ENCODE peak calls at places on chromosomes 5 and 9, in ten cellular contexts. I is stimulated activated CD4-positive, alpha-beta T cell treated with anti-CD3 and anti-CD28 coated beads, Interleukin-2, amount 100 ng/mL, for 48 hours; K is upper lobe of right lung; S is left cardiac atrium; X is A549; F is OCI-LY7; H is skeletal muscle cell; T is amniotic epithelial cell; Y is ureter; E is SHP77. V is an unnamed sample.

GRCh38 chr5:40904205-40904993 is 4.9 kb upstream of the C7 start:
- DNase-seq in S (peak; percentile 67), Y (peak; percentile 79), T (peak; percentile 52), K (no peak), I (peak; percentile 32), E (peak; percentile 79), H (peak; percentile 37), X (peak; percentile 58), F (peak; percentile 52), V (peak; percentile 13)

GRCh38 chr5:124748687-124749594 is 2.5 kb upstream of the ZNF608 start:
- DNase-seq in X (peak; percentile 93), S (peak; percentile 69), T (peak; percentile 91), Y (peak; percentile 83), E (peak; percentile 93), H (peak; percentile 72), F (peak; percentile 96), K (peak; percentile 75), I (no peak), V (no peak)

GRCh38 chr9:37745970-37746369 is 7.6 kb upstream of the TRMT10B start:
- DNase-seq in Y (no peak), K (no peak), X (no peak), E (no peak), F (no peak), S (no peak), I (no peak), T (no peak), H (no peak), V (no peak)

GRCh38 chr5:35954175-35954574 is 15.8 kb upstream of the CAPSL start:
- DNase-seq in S (no peak), E (no peak), K (no peak), H (no peak), T (no peak), Y (no peak), F (no peak), I (no peak), X (no peak), V (no peak)

GRCh38 chr5:150299571-150300327 is 3.0 kb downstream of the ARSI start:
- DNase-seq in S (no peak), H (no peak), K (no peak), X (no peak), E (no peak), T (peak; percentile 85), Y (no peak), I (no peak), F (no peak), V (no peak)

GRCh38 chr5:143796753-143797152 is 15.2 kb upstream of the HMHB1 start:
- DNase-seq in F (peak; percentile 20), E (no peak), T (no peak), X (no peak), I (no peak), H (no peak), S (no peak), Y (no peak), K (no peak), V (no peak)

GRCh38 chr9:13151489-13151888 is 128.0 kb downstream of the MPDZ start:
- DNase-seq in K (no peak), Y (no peak), E (no peak), F (no peak), H (no peak), S (no peak), X (no peak), T (peak; percentile 27), I (no peak), V (no peak)

GRCh38 chr5:96146675-96147074 is 185.0 kb upstream of the ELL2 start:
- DNase-seq in K (no peak), H (peak; percentile 74), S (no peak), Y (no peak), T (peak; percentile 74), F (peak; percentile 40), E (no peak), I (no peak), X (no peak), V (peak; percentile 81)

GRCh38 chr5:124634228-124634819 is 112.1 kb downstream of the ZNF608 start:
- DNase-seq in F (no peak), K (no peak), H (no peak), S (no peak), Y (no peak), X (no peak), T (peak; percentile 60), I (no peak), E (no peak), V (peak; percentile 56)

GRCh38 chr9:98453589-98454311 is 198.3 kb upstream of the TBC1D2 start:
- DNase-seq in F (no peak), I (no peak), T (no peak), X (no peak), Y (no peak), H (no peak), K (no peak), S (no peak), E (no peak), V (no peak)

GRCh38 chr5:141484499-141485304 is at the start of gene PCDHGC4:
- DNase-seq in I (no peak), S (no peak), H (no peak), K (no peak), Y (no peak), F (peak; percentile 54), X (no peak), T (no peak), E (peak; percentile 23), V (no peak)

GRCh38 chr5:32099486-32100035 is 74.6 kb downstream of the GOLPH3 start:
- DNase-seq in H (no peak), F (no peak), I (no peak), E (no peak), Y (no peak), S (no peak), X (no peak), K (no peak), T (no peak), V (no peak)

GRCh38 chr9:99966720-99967119 is 60.3 kb downstream of the STX17 start:
- DNase-seq in X (peak; percentile 32), H (no peak), E (no peak), F (no peak), K (no peak), Y (no peak), T (peak; percentile 66), I (no peak), S (no peak), V (no peak)

GRCh38 chr5:160375166-160375565 is 4.7 kb upstream of the C1QTNF2 start:
- DNase-seq in S (no peak), K (no peak), H (no peak), X (no peak), E (no peak), I (no peak), F (no peak), Y (no peak), T (no peak), V (no peak)

GRCh38 chr5:140157032-140157781 is 17.8 kb upstream of the CYSTM1 start:
- DNase-seq in E (peak; percentile 86), F (peak; percentile 82), I (peak; percentile 91), Y (peak; percentile 94), H (peak; percentile 34), T (peak; percentile 53), X (peak; percentile 95), K (peak; percentile 92), S (peak; percentile 92), V (peak; percentile 53)

GRCh38 chr9:93574091-93574899 is 2.1 kb upstream of the PHF2 start:
- DNase-seq in E (no peak), K (no peak), X (no peak), H (no peak), S (no peak), I (no peak), Y (no peak), T (no peak), F (peak; percentile 11), V (no peak)

GRCh38 chr9:20835364-20836286 is 151.6 kb downstream of the FOCAD start:
- DNase-seq in X (no peak), K (no peak), S (no peak), T (peak; percentile 76), Y (no peak), F (no peak), H (peak; percentile 9), I (no peak), E (no peak), V (no peak)

GRCh38 chr5:113552137-113552536 is 38.6 kb downstream of the YTHDC2 start:
- DNase-seq in F (no peak), Y (no peak), H (no peak), T (no peak), E (no peak), K (no peak), X (no peak), S (no peak), I (no peak), V (no peak)

GRCh38 chr5:135930029-135930948 is 24.5 kb downstream of the LECT2 start:
- DNase-seq in H (no peak), E (no peak), X (peak; percentile 35), T (no peak), K (no peak), Y (no peak), I (no peak), S (no peak), F (no peak), V (no peak)

GRCh38 chr9:6931913-6932312 is 174.1 kb downstream of the KDM4C start:
- DNase-seq in S (peak; percentile 73), T (peak; percentile 93), I (peak; percentile 21), F (no peak), K (no peak), H (peak; percentile 69), X (no peak), E (no peak), Y (no peak), V (no peak)

GRCh38 chr5:157870837-157871834 is 12.2 kb upstream of the CLINT1 start:
- DNase-seq in T (peak; percentile 93), H (peak; percentile 59), F (no peak), X (peak; percentile 76), Y (no peak), K (no peak), S (peak; percentile 39), I (no peak), E (no peak), V (peak; percentile 35)

V was measured in GM04504.